ENCODE peak calls at places on chromosomes 6 and 20, in four cellular contexts. K is NT2/D1, S is aorta, O is uterus. H is an unnamed sample.

GRCh38 chr20:35551485-35551884 is 9.6 kb downstream of the ERGIC3 start:
- DNase-seq in S (peak; percentile 23), O (no peak), K (no peak), H (no peak)

GRCh38 chr6:124007915-124008688 is 204.4 kb downstream of the NKAIN2 start:
- DNase-seq in S (no peak), O (no peak), K (no peak), H (no peak)

GRCh38 chr20:23152308-23152892 is 66.3 kb upstream of the CD93 start:
- DNase-seq in S (peak; percentile 94), O (peak; percentile 58), K (no peak), H (peak; percentile 87)

GRCh38 chr6:31332637-31333602 is 24.1 kb downstream of the HLA-B start:
- DNase-seq in S (no peak), O (no peak), K (no peak), H (no peak)

GRCh38 chr6:43793875-43794242 is 23.8 kb downstream of the VEGFA start:
- DNase-seq in S (peak; percentile 19), K (no peak), O (no peak), H (no peak)

GRCh38 chr20:44403194-44404112 is 48.0 kb downstream of the HNF4A start:
- DNase-seq in S (no peak), O (no peak), K (no peak), H (peak; percentile 28)

GRCh38 chr6:127506894-127507293 is 12.2 kb downstream of the MTCL3 start:
- DNase-seq in O (no peak), K (no peak), S (no peak), H (no peak)

GRCh38 chr6:108156938-108157233 is 8.9 kb upstream of the NR2E1 start:
- DNase-seq in K (no peak), O (no peak), S (no peak), H (no peak)

GRCh38 chr6:168226832-168227434 is 92.6 kb downstream of the DACT2 start:
- DNase-seq in S (no peak), O (no peak), K (no peak), H (no peak)

GRCh38 chr20:48682529-48683385 is 145.0 kb downstream of the PREX1 start:
- DNase-seq in O (peak; percentile 71), K (no peak), S (peak; percentile 88), H (peak; percentile 89)

GRCh38 chr6:41502607-41503434 is 43.4 kb upstream of the FOXP4 start:
- DNase-seq in K (no peak), O (peak; percentile 50), S (peak; percentile 59), H (no peak)

GRCh38 chr6:158153576-158153975 is 14.5 kb downstream of the SERAC1 start:
- DNase-seq in O (no peak), K (no peak), S (no peak), H (no peak)

GRCh38 chr20:58075980-58076749 is 152.3 kb downstream of the ANKRD60 start:
- DNase-seq in O (no peak), K (no peak), S (no peak), H (no peak)

GRCh38 chr6:46923476-46923875 is 1.7 kb upstream of the ADGRF5 start:
- DNase-seq in K (no peak), O (no peak), S (no peak), H (peak; percentile 25)

GRCh38 chr6:46921059-46921458 is 679 bp downstream of the ADGRF5 start:
- DNase-seq in K (no peak), S (no peak), O (no peak), H (no peak)

GRCh38 chr6:46918830-46919229 is 2.9 kb downstream of the ADGRF5 start:
- DNase-seq in O (no peak), S (no peak), K (no peak), H (no peak)

GRCh38 chr6:46925563-46926253 is 4.0 kb upstream of the ADGRF5 start:
- DNase-seq in O (peak; percentile 38), K (no peak), S (peak; percentile 83), H (no peak)

GRCh38 chr6:46921731-46922130 is at the start of gene ADGRF5:
- DNase-seq in S (no peak), O (no peak), K (no peak), H (peak; percentile 53)
- H3K4me3 ChIP-seq in S (no peak within 1 kb of the TSS), O (no peak within 1 kb of the TSS), K (no peak within 1 kb of the TSS), H (peak within 1 kb of the TSS; percentile 51)

DNA sequence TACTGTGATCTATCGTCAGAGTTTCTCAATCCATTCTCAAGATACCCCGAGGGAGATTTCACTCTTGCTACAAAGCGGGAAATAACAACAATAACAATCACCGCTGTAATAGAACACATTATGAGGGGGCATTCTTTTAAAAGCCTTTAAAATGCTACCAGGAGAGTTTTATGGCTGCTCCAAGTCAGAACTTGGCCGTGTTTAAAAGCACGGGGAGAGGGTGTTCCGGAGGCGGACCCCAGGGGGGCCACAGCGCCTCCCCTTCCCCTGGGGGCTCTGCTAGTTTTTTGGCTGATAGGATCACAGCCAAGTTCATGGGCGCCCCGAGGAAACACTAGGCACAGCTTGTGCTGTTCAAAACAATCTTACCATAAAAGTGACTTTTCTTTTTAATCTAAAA is 617.1 kb upstream of the AGPAT4 start:
- DNase-seq in K (no peak), O (no peak), S (no peak), H (no peak)
- H3K4me3 ChIP-seq in K (no peak overlapping the region), O (no peak overlapping the region), S (no peak overlapping the region), H (no peak overlapping the region)

GRCh38 chr20:40006168-40006860 is 682.7 kb downstream of the MAFB start:
- DNase-seq in O (no peak), K (no peak), S (no peak), H (no peak)
- H3K4me3 ChIP-seq in O (no peak overlapping the region), K (no peak overlapping the region), S (no peak overlapping the region), H (no peak overlapping the region)

GRCh38 chr6:154731296-154732218 is 1.7 kb upstream of the SCAF8 start:
- DNase-seq in K (no peak), O (no peak), S (no peak), H (no peak)
- H3K4me3 ChIP-seq in K (no peak overlapping the region), O (no peak overlapping the region), S (no peak overlapping the region), H (no peak overlapping the region)

DNA sequence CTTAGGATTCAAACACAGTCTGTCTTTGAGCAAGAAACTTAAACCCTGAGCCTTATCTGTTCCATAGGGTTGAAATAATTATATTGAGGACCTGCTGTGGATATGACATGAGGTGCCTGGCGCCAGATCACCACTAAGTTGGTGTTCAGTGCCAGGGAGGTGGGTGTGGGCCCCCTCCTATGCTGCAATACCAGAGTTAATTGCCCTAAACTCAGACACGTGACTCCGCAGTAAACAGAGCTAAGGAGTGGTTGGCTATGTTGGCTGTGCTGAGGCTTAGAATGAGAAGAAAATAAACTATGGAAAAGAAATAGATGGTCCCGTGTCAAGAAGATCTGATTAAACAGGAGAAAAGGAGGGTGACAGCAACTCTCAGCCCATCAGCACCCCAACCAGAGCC is 419.4 kb upstream of the JARID2 start:
- DNase-seq in O (no peak), S (no peak), K (no peak), H (no peak)
- H3K4me3 ChIP-seq in O (no peak overlapping the region), S (no peak overlapping the region), K (no peak overlapping the region), H (no peak overlapping the region)

GRCh38 chr6:35140991-35141720 is at the start of gene TCP11:
- DNase-seq in K (no peak), S (peak; percentile 64), O (no peak), H (peak; percentile 40)
- H3K4me3 ChIP-seq in K (no peak within 1 kb of the TSS), S (no peak within 1 kb of the TSS), O (no peak within 1 kb of the TSS), H (peak within 1 kb of the TSS; percentile 47)

DNA sequence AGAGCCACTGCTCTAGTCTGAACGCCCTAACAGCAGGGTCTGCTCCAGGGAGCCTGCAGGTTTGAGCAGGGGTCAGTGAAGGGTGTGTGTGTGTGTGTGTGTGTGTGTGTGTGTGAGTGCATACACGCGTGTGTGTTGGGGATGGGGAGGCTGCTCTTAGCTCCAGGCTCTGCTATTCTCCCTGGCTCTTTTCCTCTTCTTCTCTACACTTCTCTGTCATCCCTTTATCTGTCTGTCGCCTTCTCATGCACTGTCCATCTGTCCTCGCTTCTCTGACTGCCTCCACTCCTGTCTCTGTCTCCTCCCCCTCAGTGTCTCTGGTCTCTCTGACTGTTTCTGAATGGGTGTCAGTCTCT is 3.4 kb upstream of the CDH22 start:
- DNase-seq in O (no peak), S (no peak), K (no peak), H (no peak)
- H3K4me3 ChIP-seq in O (no peak overlapping the region), S (no peak overlapping the region), K (peak overlapping the region; percentile 27), H (no peak overlapping the region)

GRCh38 chr20:18052856-18053255 is 4.9 kb downstream of the OVOL2 start:
- DNase-seq in S (no peak), K (no peak), O (no peak), H (no peak)

GRCh38 chr20:18056174-18057105 is 1.3 kb downstream of the OVOL2 start:
- DNase-seq in S (no peak), O (no peak), K (no peak), H (no peak)

GRCh38 chr20:18057106-18057993 is at the start of gene OVOL2:
- DNase-seq in O (no peak), S (no peak), K (no peak), H (no peak)

GRCh38 chr20:18057994-18058349 is 256 bp upstream of the OVOL2 start:
- DNase-seq in O (no peak), K (no peak), S (no peak), H (no peak)

GRCh38 chr20:18055261-18055660 is 2.5 kb downstream of the OVOL2 start:
- DNase-seq in O (no peak), S (no peak), K (no peak), H (no peak)
- H3K4me3 ChIP-seq in O (no peak overlapping the region), S (no peak overlapping the region), K (no peak overlapping the region), H (no peak overlapping the region)

GRCh38 chr6:75611702-75612375 is 10.2 kb downstream of the SENP6 start:
- DNase-seq in K (no peak), O (no peak), S (no peak), H (no peak)
- H3K4me3 ChIP-seq in K (no peak overlapping the region), O (no peak overlapping the region), S (no peak overlapping the region), H (no peak overlapping the region)